ENCODE peak calls at places on chromosomes 16 and 17, in six cellular contexts. I, A, H, C, O and P are unnamed samples.
A peak's percentile ranks its signal among the peaks of the same experiment; 100 is the strongest.

GRCh38 chr16:13939821-13940220 is 19.9 kb downstream of the ERCC4 start:
- DNase-seq in C (no peak), A (peak; percentile 54), H (no peak), I (no peak), O (no peak), P (no peak)

GRCh38 chr17:42525221-42525620 is 10.8 kb upstream of the NAGLU start:
- DNase-seq in A (peak; percentile 94), I (no peak), C (no peak), O (peak; percentile 21), H (no peak), P (no peak)

GRCh38 chr16:89174055-89174827 is 2.7 kb downstream of the CDH15 start:
- DNase-seq in A (no peak), H (no peak), C (no peak), O (no peak), I (no peak), P (no peak)

GRCh38 chr16:70402916-70403659 is 35.8 kb downstream of the ST3GAL2 start:
- DNase-seq in I (no peak), A (peak; percentile 32), O (no peak), H (no peak), C (no peak), P (peak; percentile 51)

GRCh38 chr17:1880851-1881630 is 51.2 kb downstream of the RPA1 start:
- DNase-seq in O (no peak), C (no peak), I (no peak), A (no peak), H (no peak), P (peak; percentile 52)

GRCh38 chr16:77850637-77851330 is 62.4 kb downstream of the VAT1L start:
- DNase-seq in C (no peak), O (no peak), H (no peak), I (no peak), A (no peak), P (peak; percentile 57)

GRCh38 chr16:48613061-48613957 is 3.3 kb upstream of the N4BP1 start:
- DNase-seq in H (peak; percentile 42), I (peak; percentile 61), A (peak; percentile 11), O (no peak), C (peak; percentile 77), P (peak; percentile 26)

GRCh38 chr16:12392585-12393089 is 411.1 kb downstream of the CPPED1 start:
- DNase-seq in I (no peak), A (no peak), O (no peak), C (no peak), H (no peak), P (no peak)

GRCh38 chr16:41439-42068 is 11.9 kb downstream of the POLR3K start:
- DNase-seq in C (no peak), H (no peak), A (peak; percentile 6), I (no peak), O (no peak), P (no peak)

GRCh38 chr17:36507266-36507665 is 20.8 kb downstream of the ZNHIT3 start:
- DNase-seq in H (no peak), O (no peak), I (no peak), A (no peak), C (peak; percentile 28), P (no peak)

GRCh38 chr16:14146445-14146844 is 75.3 kb downstream of the MRTFB start:
- DNase-seq in H (no peak), A (no peak), O (no peak), I (no peak), C (no peak), P (no peak)

GRCh38 chr16:6636457-6636856 is 696.2 kb upstream of the RBFOX1 start:
- DNase-seq in H (no peak), I (no peak), C (no peak), O (no peak), A (no peak), P (no peak)

GRCh38 chr17:67246648-67247415 is 1.8 kb upstream of the HELZ start:
- DNase-seq in H (peak; percentile 98), C (peak; percentile 94), A (peak; percentile 97), O (peak; percentile 88), I (peak; percentile 96), P (no peak)

GRCh38 chr16:82651921-82652601 is 25.3 kb downstream of the CDH13 start:
- DNase-seq in C (no peak), O (no peak), A (no peak), I (no peak), H (no peak), P (no peak)

GRCh38 chr16:64445649-64446048 is 676.2 kb downstream of the CDH11 start:
- DNase-seq in H (no peak), A (no peak), I (peak; percentile 88), C (peak; percentile 74), O (no peak), P (no peak)

GRCh38 chr17:41691031-41691777 is 2.5 kb downstream of the EIF1 start:
- DNase-seq in I (no peak), H (no peak), C (peak; percentile 57), A (no peak), O (no peak), P (no peak)

GRCh38 chr17:78576389-78577112 is 645 bp downstream of the DNAH17 start:
- DNase-seq in A (no peak), I (no peak), H (no peak), O (no peak), C (no peak), P (no peak)

GRCh38 chr17:73231363-73231762 is 30.3 kb downstream of the CPSF4L start:
- DNase-seq in C (no peak), A (peak; percentile 27), H (peak; percentile 35), I (peak; percentile 51), O (no peak), P (peak; percentile 21)

GRCh38 chr17:61833536-61834203 is 29.7 kb downstream of the BRIP1 start:
- DNase-seq in I (peak; percentile 86), A (peak; percentile 82), H (peak; percentile 96), C (no peak), O (no peak), P (peak; percentile 81)

GRCh38 chr17:54968954-54969400 is 412 bp downstream of the STXBP4 start:
- DNase-seq in A (no peak), C (no peak), O (no peak), I (no peak), H (peak; percentile 23), P (peak; percentile 52)

GRCh38 chr16:14284371-14284770 is 213.3 kb downstream of the MRTFB start:
- DNase-seq in I (no peak), A (no peak), O (no peak), C (no peak), H (no peak), P (no peak)

GRCh38 chr16:5615868-5616642 is 518.5 kb upstream of the EEF2KMT start:
- DNase-seq in C (peak; percentile 94), O (peak; percentile 68), H (peak; percentile 23), A (no peak), I (peak; percentile 86), P (peak; percentile 3)

GRCh38 chr17:45098081-45098868 is 34.0 kb downstream of the PLCD3 start:
- DNase-seq in I (no peak), O (no peak), A (peak; percentile 16), H (no peak), C (peak; percentile 62), P (no peak)
- H3K27ac ChIP-seq in I (no peak overlapping the region), O (no peak overlapping the region), A (peak overlapping the region; percentile 25), H (no peak overlapping the region), C (no peak overlapping the region), P (peak overlapping the region; percentile 38)

DNA sequence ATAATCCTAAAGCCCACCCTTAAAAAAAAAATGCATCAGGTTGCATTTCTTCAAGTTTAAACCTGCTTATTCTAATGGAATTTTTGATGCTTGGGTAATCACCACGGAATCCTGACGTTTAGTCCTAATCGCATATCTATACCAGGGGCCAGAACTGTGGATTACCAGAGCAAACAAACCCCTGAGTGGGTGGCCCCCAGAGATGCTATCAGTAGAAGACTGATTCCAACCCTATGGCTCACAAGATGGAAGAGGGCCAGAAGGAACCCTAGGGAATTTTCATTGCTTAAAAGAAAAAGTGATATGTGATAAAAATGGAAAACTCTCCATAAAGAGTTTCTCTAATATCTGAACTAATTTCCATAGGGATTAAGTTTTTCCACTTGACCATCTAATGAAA is 152.2 kb upstream of the NOG start:
- DNase-seq in A (peak; percentile 31), C (no peak), I (peak; percentile 21), O (no peak), H (peak; percentile 16), P (peak; percentile 85)
- H3K9ac ChIP-seq in A (no peak overlapping the region), C (no peak overlapping the region), I (no peak overlapping the region), O (no peak overlapping the region), H (no peak overlapping the region), P (no peak overlapping the region)

DNA sequence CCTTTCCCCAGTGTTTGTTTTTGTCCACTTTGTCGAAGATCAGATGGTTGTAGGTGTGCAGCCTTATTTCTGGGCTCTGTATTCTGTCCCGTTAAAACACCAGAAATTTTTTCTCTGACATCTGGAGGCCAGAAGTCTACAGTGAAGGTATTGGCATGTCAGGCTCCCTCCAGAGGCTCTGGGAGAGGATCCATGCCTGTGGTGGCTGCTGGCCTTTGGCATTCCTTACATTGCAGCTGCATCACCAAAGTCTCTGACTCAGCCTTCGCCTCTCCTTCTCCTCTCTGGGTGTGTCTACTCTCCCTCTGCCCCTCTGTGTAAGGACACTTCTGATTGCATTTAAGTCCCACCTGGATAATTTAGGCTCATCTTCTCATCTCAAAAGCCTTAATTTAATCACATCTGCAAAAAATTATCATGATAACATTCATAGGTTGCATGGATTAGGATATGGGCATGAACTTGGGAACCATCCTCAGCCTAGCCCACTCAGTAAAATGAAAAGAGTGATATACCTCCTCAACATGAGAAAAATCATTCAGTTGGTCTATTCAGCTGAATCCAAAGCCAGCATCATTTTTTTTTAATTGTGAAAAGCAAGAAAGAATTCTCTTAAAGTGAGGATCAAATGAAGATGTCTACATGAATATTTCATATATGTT is 78.0 kb downstream of the MAP2K6 start:
- DNase-seq in H (peak; percentile 92), O (no peak), I (peak; percentile 95), C (peak; percentile 91), A (peak; percentile 74), P (peak; percentile 92)
- H3K27ac ChIP-seq in H (no peak overlapping the region), O (no peak overlapping the region), I (no peak overlapping the region), C (no peak overlapping the region), A (peak overlapping the region; percentile 28), P (no peak overlapping the region)

GRCh38 chr17:80986816-80987480 is 4.7 kb upstream of the CHMP6 start:
- DNase-seq in C (peak; percentile 47), H (no peak), A (no peak), I (no peak), O (no peak), P (no peak)

GRCh38 chr17:80991645-80992076 is at the start of gene CHMP6:
- DNase-seq in A (peak; percentile 66), C (peak; percentile 90), I (peak; percentile 84), H (peak; percentile 80), O (peak; percentile 91), P (peak; percentile 77)

GRCh38 chr17:80990921-80991644 is 558 bp upstream of the CHMP6 start:
- DNase-seq in O (peak; percentile 73), C (peak; percentile 59), A (no peak), H (no peak), I (no peak), P (no peak)

GRCh38 chr17:80987941-80988461 is 3.6 kb upstream of the CHMP6 start:
- DNase-seq in O (no peak), H (no peak), C (peak; percentile 65), I (no peak), A (no peak), P (no peak)

DNA sequence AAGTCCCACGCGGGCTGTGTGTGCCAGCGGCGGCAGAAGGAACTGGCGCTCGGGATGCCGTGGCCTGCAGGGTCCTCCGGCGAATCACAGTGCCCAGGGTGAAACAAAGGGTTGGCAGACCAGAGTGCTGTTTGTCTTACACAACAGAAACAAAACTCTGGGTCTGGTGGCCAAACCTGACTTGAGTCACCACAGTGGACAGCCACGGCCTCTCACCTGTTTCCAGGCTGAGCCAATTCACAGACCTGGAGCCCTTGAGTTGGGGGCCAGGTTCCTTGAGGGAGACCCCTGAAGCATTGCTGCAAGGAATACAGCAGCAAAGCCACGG is 2.1 kb upstream of the CHMP6 start:
- DNase-seq in H (peak; percentile 44), O (no peak), C (no peak), I (no peak), A (no peak), P (no peak)
- H3K9ac ChIP-seq in H (no peak overlapping the region), O (no peak overlapping the region), C (no peak overlapping the region), I (no peak overlapping the region), A (no peak overlapping the region), P (no peak overlapping the region)